ENCODE peak calls at places on chromosomes 13 and 19, in ten cellular contexts. C, F, K, O, E, P, J, H, L and Y are unnamed samples.

GRCh38 chr19:5480427-5480836 is 25.2 kb downstream of the ZNRF4 start:
- DNase-seq in C (peak), F (no peak), K (no peak), O (peak), E (no peak), P (peak), J (peak), H (no peak), L (no peak), Y (no peak)

GRCh38 chr19:4581381-4582111 is 22.1 kb upstream of the SEMA6B start:
- DNase-seq in C (no peak), F (peak), K (no peak), O (no peak), E (no peak), P (no peak), J (no peak), H (no peak), L (no peak), Y (no peak)

GRCh38 chr19:15893498-15893897 is 4.4 kb downstream of the CYP4F2 start:
- DNase-seq in C (no peak), F (no peak), K (no peak), O (no peak), E (no peak), P (no peak), J (no peak), H (no peak), L (no peak), Y (no peak)

GRCh38 chr19:16319466-16319865 is 5.2 kb upstream of the KLF2 start:
- DNase-seq in C (no peak), F (no peak), K (no peak), O (peak), E (no peak), P (no peak), J (no peak), H (no peak), L (no peak), Y (no peak)

GRCh38 chr19:3360494-3361383 is 5.6 kb upstream of the NFIC start:
- DNase-seq in C (peak), F (peak), K (no peak), O (peak), E (no peak), P (no peak), J (peak), H (peak), L (peak), Y (no peak)

GRCh38 chr13:38350114-38350617 is 515 bp downstream of the UFM1 start:
- DNase-seq in C (peak), F (peak), K (peak), O (no peak), E (no peak), P (peak), J (peak), H (peak), L (peak), Y (peak)

GRCh38 chr19:47240996-47241918 is 10.3 kb upstream of the BBC3 start:
- DNase-seq in C (peak), F (peak), K (peak), O (peak), E (peak), P (no peak), J (peak), H (peak), L (peak), Y (peak)

GRCh38 chr19:30028992-30029343 is 86.9 kb downstream of the URI1 start:
- DNase-seq in C (no peak), F (no peak), K (no peak), O (no peak), E (no peak), P (no peak), J (no peak), H (no peak), L (no peak), Y (no peak)

GRCh38 chr19:55492362-55492944 is 4.2 kb downstream of the SSC5D start:
- DNase-seq in C (no peak), F (peak), K (no peak), O (no peak), E (peak), P (no peak), J (no peak), H (no peak), L (no peak), Y (no peak)

GRCh38 chr19:22545751-22546150 is 88.4 kb upstream of the ZNF492 start:
- DNase-seq in C (peak), F (peak), K (no peak), O (no peak), E (peak), P (no peak), J (peak), H (no peak), L (no peak), Y (no peak)

GRCh38 chr19:29583196-29584006 is 22.7 kb upstream of the POP4 start:
- DNase-seq in C (no peak), F (no peak), K (no peak), O (no peak), E (no peak), P (no peak), J (no peak), H (no peak), L (no peak), Y (no peak)

GRCh38 chr13:48266967-48267639 is 34.1 kb downstream of the ITM2B start:
- DNase-seq in C (no peak), F (no peak), K (no peak), O (no peak), E (no peak), P (no peak), J (no peak), H (no peak), L (no peak), Y (no peak)

GRCh38 chr19:38057954-38058690 is 151.1 kb downstream of the SIPA1L3 start:
- DNase-seq in C (no peak), F (no peak), K (no peak), O (no peak), E (peak), P (no peak), J (no peak), H (no peak), L (no peak), Y (no peak)

GRCh38 chr19:32287811-32288227 is 57.6 kb upstream of the ZNF507 start:
- DNase-seq in C (no peak), F (peak), K (peak), O (no peak), E (peak), P (peak), J (no peak), H (no peak), L (peak), Y (no peak)

GRCh38 chr19:35306473-35307246 is 14.7 kb downstream of the MAG start:
- DNase-seq in C (no peak), F (no peak), K (no peak), O (no peak), E (no peak), P (no peak), J (no peak), H (no peak), L (peak), Y (no peak)

GRCh38 chr19:4425531-4425930 is 23.1 kb downstream of the CHAF1A start:
- DNase-seq in C (no peak), F (no peak), K (no peak), O (no peak), E (no peak), P (no peak), J (no peak), H (no peak), L (no peak), Y (no peak)

GRCh38 chr19:11964858-11965645 is at the start of gene ZNF763:
- DNase-seq in C (peak), F (peak), K (peak), O (peak), E (no peak), P (no peak), J (peak), H (peak), L (peak), Y (peak)

GRCh38 chr13:109786457-109787134 is at the start of gene IRS2:
- DNase-seq in C (peak), F (peak), K (peak), O (peak), E (peak), P (peak), J (peak), H (peak), L (peak), Y (peak)